ENCODE peak calls at places on chromosomes 12 and 14, in seven cellular contexts. R, G, B, C, D, V and M are unnamed samples.

GRCh38 chr14:104393199-104393897 is 186.2 kb upstream of the C14orf180 start:
- DNase-seq in R (peak), G (peak), B (no peak), C (no peak), D (no peak), V (peak), M (no peak)

GRCh38 chr14:96055753-96056508 is 16.8 kb downstream of the C14orf132 start:
- DNase-seq in R (no peak), G (no peak), B (peak), C (no peak), D (no peak), V (no peak), M (no peak)

GRCh38 chr12:113071427-113072112 is 15.0 kb downstream of the DTX1 start:
- DNase-seq in R (peak), G (no peak), B (no peak), C (no peak), D (no peak), V (no peak), M (no peak)

GRCh38 chr14:49954171-49954631 is 61.3 kb downstream of the ARF6 start:
- DNase-seq in R (no peak), G (no peak), B (no peak), C (peak), D (no peak), V (no peak), M (no peak)

GRCh38 chr14:22850944-22851790 is 14.8 kb downstream of the MMP14 start:
- DNase-seq in R (peak), G (peak), B (no peak), C (peak), D (peak), V (no peak), M (peak)

GRCh38 chr14:76995279-76996035 is 33.1 kb downstream of the IRF2BPL start:
- DNase-seq in R (no peak), G (no peak), B (no peak), C (no peak), D (no peak), V (no peak), M (no peak)

GRCh38 chr12:100359822-100360221 is 2.9 kb downstream of the SLC17A8 start:
- DNase-seq in R (no peak), G (no peak), B (no peak), C (peak), D (no peak), V (no peak), M (no peak)

GRCh38 chr12:103519632-103520031 is 23.9 kb upstream of the C12orf42 start:
- DNase-seq in R (no peak), G (no peak), B (no peak), C (no peak), D (no peak), V (no peak), M (no peak)

GRCh38 chr12:61536525-61536924 is 723.7 kb upstream of the USP15 start:
- DNase-seq in R (no peak), G (no peak), B (no peak), C (peak), D (no peak), V (no peak), M (no peak)

GRCh38 chr12:68416826-68417225 is 84.7 kb upstream of the MDM1 start:
- DNase-seq in R (no peak), G (no peak), B (no peak), C (peak), D (no peak), V (no peak), M (no peak)

GRCh38 chr14:22560638-22561365 is 28.2 kb downstream of the DAD1 start:
- DNase-seq in R (no peak), G (no peak), B (no peak), C (no peak), D (no peak), V (no peak), M (no peak)

GRCh38 chr12:13913371-13913770 is 68.0 kb downstream of the GRIN2B start:
- DNase-seq in R (no peak), G (no peak), B (no peak), C (no peak), D (no peak), V (no peak), M (no peak)

GRCh38 chr14:21852061-21852664 is 178.5 kb upstream of the OR4E1 start:
- DNase-seq in R (peak), G (no peak), B (peak), C (peak), D (peak), V (peak), M (peak)

GRCh38 chr14:36773136-36773540 is 111.5 kb downstream of the PAX9 start:
- DNase-seq in R (no peak), G (no peak), B (no peak), C (peak), D (no peak), V (no peak), M (no peak)

GRCh38 chr14:70879448-70879847 is 27.8 kb upstream of the PCNX1 start:
- DNase-seq in R (no peak), G (no peak), B (no peak), C (no peak), D (no peak), V (no peak), M (no peak)

GRCh38 chr14:27392153-27392552 is 794.3 kb upstream of the NOVA1 start:
- DNase-seq in R (no peak), G (no peak), B (no peak), C (no peak), D (no peak), V (no peak), M (no peak)

GRCh38 chr12:109281452-109281851 is 27.6 kb downstream of the FOXN4 start:
- DNase-seq in R (no peak), G (no peak), B (no peak), C (no peak), D (no peak), V (no peak), M (no peak)

GRCh38 chr12:131783915-131784541 is 44.2 kb upstream of the MMP17 start:
- DNase-seq in R (no peak), G (no peak), B (no peak), C (peak), D (no peak), V (no peak), M (no peak)

GRCh38 chr12:76345569-76345968 is 2.6 kb downstream of the BBS10 start:
- DNase-seq in R (no peak), G (no peak), B (no peak), C (no peak), D (no peak), V (no peak), M (no peak)

GRCh38 chr12:125092108-125092871 is 27.1 kb downstream of the AACS start:
- DNase-seq in R (no peak), G (peak), B (no peak), C (no peak), D (no peak), V (no peak), M (no peak)

GRCh38 chr14:105325716-105326567 is 11.4 kb downstream of the PACS2 start:
- DNase-seq in R (no peak), G (no peak), B (no peak), C (no peak), D (no peak), V (peak), M (no peak)

GRCh38 chr14:60356921-60357550 is 108.0 kb downstream of the PPM1A start:
- DNase-seq in R (no peak), G (no peak), B (no peak), C (no peak), D (peak), V (peak), M (no peak)

GRCh38 chr14:84084056-84084590 is 1445.8 kb upstream of the FLRT2 start:
- DNase-seq in R (no peak), G (no peak), B (no peak), C (no peak), D (no peak), V (no peak), M (no peak)

GRCh38 chr12:98532687-98533304 is 17.4 kb downstream of the TMPO start:
- DNase-seq in R (no peak), G (no peak), B (no peak), C (peak), D (peak), V (peak), M (peak)

GRCh38 chr12:22121224-22121623 is 75.2 kb downstream of the CMAS start:
- DNase-seq in R (no peak), G (no peak), B (peak), C (no peak), D (no peak), V (no peak), M (no peak)

GRCh38 chr12:112905451-112906089 is 1.2 kb upstream of the OAS1 start:
- DNase-seq in R (no peak), G (no peak), B (no peak), C (peak), D (no peak), V (no peak), M (no peak)

GRCh38 chr12:6312529-6313325 is 2.2 kb downstream of the PLEKHG6 start:
- DNase-seq in R (no peak), G (no peak), B (no peak), C (peak), D (no peak), V (no peak), M (no peak)

GRCh38 chr12:124319368-124320050 is 24.6 kb downstream of the RFLNA start:
- DNase-seq in R (no peak), G (no peak), B (no peak), C (no peak), D (no peak), V (no peak), M (no peak)

GRCh38 chr14:50544911-50545310 is 12.5 kb upstream of the MAP4K5 start:
- DNase-seq in R (no peak), G (no peak), B (no peak), C (no peak), D (no peak), V (no peak), M (no peak)

GRCh38 chr12:85280138-85280983 is at the start of gene ALX1:
- DNase-seq in R (peak), G (no peak), B (no peak), C (peak), D (peak), V (peak), M (no peak)

GRCh38 chr14:68791078-68791983 is 1.5 kb downstream of the ZFP36L1 start:
- DNase-seq in R (no peak), G (peak), B (no peak), C (peak), D (no peak), V (no peak), M (no peak)

GRCh38 chr12:79125358-79125757 is 260.8 kb downstream of the SYT1 start:
- DNase-seq in R (no peak), G (no peak), B (no peak), C (no peak), D (no peak), V (no peak), M (no peak)

GRCh38 chr12:79119796-79120195 is 255.2 kb downstream of the SYT1 start:
- DNase-seq in R (no peak), G (no peak), B (no peak), C (no peak), D (no peak), V (no peak), M (no peak)

GRCh38 chr12:79124385-79124784 is 259.8 kb downstream of the SYT1 start:
- DNase-seq in R (no peak), G (no peak), B (no peak), C (no peak), D (no peak), V (no peak), M (no peak)

GRCh38 chr12:79115743-79116142 is 251.2 kb downstream of the SYT1 start:
- DNase-seq in R (no peak), G (no peak), B (no peak), C (no peak), D (no peak), V (no peak), M (no peak)

DNA sequence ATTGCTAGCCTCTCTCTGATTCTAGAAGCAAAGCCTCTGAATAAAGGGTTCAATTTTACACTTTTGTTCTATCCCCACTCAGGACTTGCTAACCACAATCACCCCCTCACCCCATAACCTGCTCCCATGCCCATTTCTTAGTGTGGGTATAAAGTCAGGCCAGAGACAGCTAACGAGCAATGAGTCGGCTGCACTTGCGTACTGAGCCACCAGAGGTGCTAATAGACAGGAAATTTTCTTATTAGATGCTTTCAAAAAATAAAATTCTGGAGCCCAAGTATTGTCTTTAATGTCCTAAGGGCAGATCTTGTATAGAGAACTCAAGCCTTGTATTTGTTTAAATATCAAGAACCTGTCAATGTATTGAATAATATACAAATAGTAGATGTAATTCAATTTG is 256.9 kb downstream of the SYT1 start:
- DNase-seq in R (no peak), G (no peak), B (no peak), C (peak), D (peak), V (peak), M (no peak)
- TF ChIP-seq CTCF in R (peak), G (no peak), B (no peak), C (peak), D (peak), V (peak), M (no peak)

GRCh38 chr12:27652174-27652763 is 44.0 kb upstream of the REP15 start:
- DNase-seq in R (no peak), G (no peak), B (no peak), C (peak), D (peak), V (peak), M (peak)
- TF ChIP-seq CTCF in R (peak), G (peak), B (peak), C (peak), D (peak), V (peak), M (peak)

DNA sequence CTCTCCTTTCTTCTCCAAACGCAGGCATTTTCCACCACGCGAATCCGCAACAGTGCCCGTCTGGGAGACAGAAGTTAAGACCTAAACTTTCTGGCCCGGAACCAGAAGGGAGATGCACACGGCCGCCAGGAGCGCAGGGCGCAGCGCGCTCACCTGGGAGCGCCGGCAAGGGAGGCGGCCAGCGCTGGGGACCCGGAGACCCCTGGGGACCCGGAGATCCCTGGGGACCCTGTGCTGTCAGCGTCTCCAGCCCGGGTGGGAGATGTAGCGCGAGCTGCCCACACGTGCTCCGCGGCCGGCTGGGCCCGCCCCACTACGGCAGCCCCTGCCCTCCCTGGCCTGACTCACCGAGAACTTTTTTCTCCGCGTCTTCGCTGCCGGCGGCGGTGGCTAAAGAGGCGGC is 620 bp downstream of the YBX3 start:
- DNase-seq in R (peak), G (peak), B (peak), C (peak), D (peak), V (peak), M (peak)
- TF ChIP-seq CTCF in R (no peak), G (no peak), B (peak), C (peak), D (no peak), V (no peak), M (no peak)

DNA sequence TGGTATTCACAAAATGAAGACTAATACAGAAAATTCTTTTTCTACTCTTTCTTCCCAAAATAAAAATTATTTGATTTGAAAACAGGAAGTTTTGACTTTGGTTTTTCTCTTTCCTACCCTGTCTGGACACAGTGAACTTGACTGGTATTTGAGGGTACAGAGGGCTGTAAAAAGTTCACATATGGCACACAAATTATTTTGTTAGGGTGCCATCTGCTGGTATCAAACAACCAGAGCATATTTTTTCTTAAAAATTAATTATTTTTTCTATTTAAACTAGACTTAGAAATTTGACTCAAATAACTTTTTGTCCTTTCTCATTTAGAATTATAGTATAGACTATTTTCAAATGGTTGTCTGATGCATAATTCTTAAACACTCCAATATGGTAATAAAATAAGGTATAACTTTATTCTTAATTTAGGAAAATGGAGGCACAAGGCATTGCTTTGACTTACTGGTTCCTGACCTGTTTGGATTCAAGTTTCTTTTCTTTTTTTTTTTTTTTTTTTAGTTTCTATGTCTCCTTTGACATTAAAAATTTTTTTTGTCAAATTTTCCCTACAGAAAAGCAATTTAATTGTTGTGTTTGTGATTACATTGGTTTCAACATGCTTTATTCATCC is 390.6 kb downstream of the PRKD1 start:
- DNase-seq in R (no peak), G (no peak), B (no peak), C (peak), D (no peak), V (peak), M (no peak)
- TF ChIP-seq CTCF in R (no peak), G (peak), B (no peak), C (peak), D (peak), V (peak), M (no peak)

DNA sequence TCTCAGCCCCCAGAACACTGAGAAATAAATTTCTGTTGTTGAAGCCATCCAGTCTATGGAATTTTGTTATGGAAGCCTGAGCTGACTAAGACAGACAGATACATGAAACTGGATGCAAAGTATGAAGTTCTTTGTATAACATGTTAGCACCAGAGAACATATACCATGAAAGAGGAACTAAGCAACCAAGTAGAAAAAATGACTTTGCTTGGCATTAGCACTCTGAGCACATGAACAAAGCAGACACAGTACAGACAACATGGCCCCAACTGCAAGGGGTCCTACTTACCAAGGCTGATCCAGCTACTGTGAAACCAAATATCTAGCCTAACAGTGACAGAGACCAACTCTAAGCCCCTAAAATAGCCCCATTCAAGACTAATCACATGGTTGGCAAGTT is 13.8 kb downstream of the EXOC5 start:
- DNase-seq in R (no peak), G (no peak), B (no peak), C (no peak), D (no peak), V (no peak), M (no peak)
- TF ChIP-seq CTCF in R (no peak), G (no peak), B (no peak), C (no peak), D (no peak), V (no peak), M (no peak)

GRCh38 chr14:63840981-63841380 is 11.8 kb upstream of the SYNE2 start:
- DNase-seq in R (peak), G (no peak), B (peak), C (no peak), D (no peak), V (no peak), M (no peak)
- TF ChIP-seq CTCF in R (no peak), G (no peak), B (peak), C (peak), D (no peak), V (no peak), M (no peak)

GRCh38 chr12:64456119-64456518 is 4.2 kb downstream of the TBK1 start:
- DNase-seq in R (no peak), G (no peak), B (no peak), C (no peak), D (no peak), V (no peak), M (no peak)

GRCh38 chr12:64452559-64453329 is 824 bp downstream of the TBK1 start:
- DNase-seq in R (no peak), G (no peak), B (no peak), C (peak), D (no peak), V (peak), M (peak)

GRCh38 chr12:64450057-64450640 is 1.8 kb upstream of the TBK1 start:
- DNase-seq in R (no peak), G (no peak), B (no peak), C (no peak), D (no peak), V (no peak), M (no peak)

GRCh38 chr12:64450711-64451486 is 1.0 kb upstream of the TBK1 start:
- DNase-seq in R (no peak), G (no peak), B (no peak), C (peak), D (peak), V (peak), M (peak)

GRCh38 chr12:64451687-64452558 is at the start of gene TBK1:
- DNase-seq in R (peak), G (peak), B (peak), C (peak), D (peak), V (peak), M (peak)
- TF ChIP-seq CTCF in R (no peak), G (no peak), B (no peak), C (no peak), D (no peak), V (peak), M (no peak)

GRCh38 chr12:93896962-93897361 is 219.8 kb downstream of the CRADD start:
- DNase-seq in R (no peak), G (no peak), B (no peak), C (no peak), D (no peak), V (no peak), M (no peak)

GRCh38 chr12:93892431-93893210 is 215.4 kb downstream of the CRADD start:
- DNase-seq in R (no peak), G (no peak), B (no peak), C (no peak), D (no peak), V (no peak), M (no peak)

GRCh38 chr12:93895096-93895460 is 217.9 kb downstream of the CRADD start:
- DNase-seq in R (no peak), G (no peak), B (no peak), C (no peak), D (no peak), V (no peak), M (no peak)

GRCh38 chr12:93894391-93895095 is 217.4 kb downstream of the CRADD start:
- DNase-seq in R (peak), G (peak), B (no peak), C (no peak), D (no peak), V (peak), M (peak)

GRCh38 chr12:93896427-93896826 is 219.3 kb downstream of the CRADD start:
- DNase-seq in R (no peak), G (no peak), B (no peak), C (no peak), D (no peak), V (peak), M (no peak)
- TF ChIP-seq CTCF in R (no peak), G (no peak), B (no peak), C (no peak), D (peak), V (peak), M (no peak)